ENCODE peak calls at places on chromosomes 11 and 22, in four cellular contexts. One of them, this sample, is unnamed.

GRCh38 chr11:125370561-125371389 is 125.3 kb downstream of the FEZ1 start:
- DNase-seq in K562: no peak
- DNase-seq in H1: peak; percentile 59
- DNase-seq in WTC11: no peak
- DNase-seq in this sample: peak; percentile 89

GRCh38 chr22:36644333-36644757 is 59.2 kb downstream of the CACNG2 start:
- DNase-seq in K562: peak; percentile 38
- DNase-seq in H1: peak; percentile 65
- DNase-seq in WTC11: peak; percentile 59
- DNase-seq in this sample: no peak

GRCh38 chr11:70699294-70700221 is 301.2 kb downstream of the CTTN start:
- DNase-seq in WTC11: peak; percentile 59
- DNase-seq in H1: no peak
- DNase-seq in K562: peak; percentile 30
- DNase-seq in this sample: peak; percentile 72

GRCh38 chr11:35165416-35166368 is 26.7 kb downstream of the CD44 start:
- DNase-seq in WTC11: no peak
- DNase-seq in H1: no peak
- DNase-seq in K562: no peak
- DNase-seq in this sample: no peak

GRCh38 chr22:50703726-50704509 is 31.3 kb downstream of the SHANK3 start:
- DNase-seq in H1: no peak
- DNase-seq in K562: no peak
- DNase-seq in WTC11: no peak
- DNase-seq in this sample: no peak

GRCh38 chr11:81634483-81634882 is 1099.2 kb downstream of the FAM181B start:
- DNase-seq in H1: no peak
- DNase-seq in K562: no peak
- DNase-seq in WTC11: no peak
- DNase-seq in this sample: no peak

GRCh38 chr11:19651654-19652053 is 61.0 kb upstream of the NAV2 start:
- DNase-seq in WTC11: no peak
- DNase-seq in H1: no peak
- DNase-seq in K562: no peak
- DNase-seq in this sample: no peak

GRCh38 chr11:114367244-114367957 is 32.9 kb downstream of the C11orf71 start:
- DNase-seq in WTC11: no peak
- DNase-seq in K562: no peak
- DNase-seq in H1: no peak
- DNase-seq in this sample: peak; percentile 25

GRCh38 chr11:88414981-88415391 is 77.5 kb upstream of the CTSC start:
- DNase-seq in H1: no peak
- DNase-seq in K562: no peak
- DNase-seq in WTC11: no peak
- DNase-seq in this sample: no peak

GRCh38 chr22:40156001-40156516 is 21.7 kb upstream of the TNRC6B start:
- DNase-seq in K562: peak; percentile 68
- DNase-seq in WTC11: peak; percentile 31
- DNase-seq in H1: peak; percentile 51
- DNase-seq in this sample: no peak

GRCh38 chr22:30004101-30004500 is 76.2 kb upstream of the HORMAD2 start:
- DNase-seq in H1: no peak
- DNase-seq in K562: no peak
- DNase-seq in WTC11: no peak
- DNase-seq in this sample: no peak

GRCh38 chr11:63858628-63859550 is 20.0 kb downstream of the MARK2 start:
- DNase-seq in K562: no peak
- DNase-seq in H1: no peak
- DNase-seq in WTC11: no peak
- DNase-seq in this sample: no peak

GRCh38 chr22:33865996-33866395 is 54.3 kb downstream of the LARGE1 start:
- DNase-seq in K562: no peak
- DNase-seq in H1: no peak
- DNase-seq in WTC11: no peak
- DNase-seq in this sample: no peak

GRCh38 chr22:42648368-42649260 is 578 bp downstream of the CYB5R3 start:
- DNase-seq in WTC11: no peak
- DNase-seq in H1: no peak
- DNase-seq in K562: no peak
- DNase-seq in this sample: no peak

GRCh38 chr11:79940165-79940564 is 499.3 kb upstream of the TENM4 start:
- DNase-seq in K562: no peak
- DNase-seq in H1: no peak
- DNase-seq in WTC11: peak; percentile 16
- DNase-seq in this sample: no peak

GRCh38 chr11:124950606-124951330 is 3.2 kb upstream of the CCDC15 start:
- DNase-seq in WTC11: no peak
- DNase-seq in H1: no peak
- DNase-seq in K562: no peak
- DNase-seq in this sample: no peak

GRCh38 chr11:36594316-36594989 is at the start of gene IFTAP:
- DNase-seq in WTC11: peak; percentile 12
- DNase-seq in H1: peak; percentile 82
- DNase-seq in K562: peak; percentile 78
- DNase-seq in this sample: peak; percentile 75

GRCh38 chr22:17807571-17808410 is 33.5 kb upstream of the BID start:
- DNase-seq in WTC11: no peak
- DNase-seq in H1: no peak
- DNase-seq in K562: no peak
- DNase-seq in this sample: no peak

GRCh38 chr11:15192007-15192556 is 77.4 kb downstream of the INSC start:
- DNase-seq in WTC11: no peak
- DNase-seq in H1: no peak
- DNase-seq in K562: no peak
- DNase-seq in this sample: no peak

GRCh38 chr11:123061403-123062157 is at the start of gene HSPA8:
- DNase-seq in H1: no peak
- DNase-seq in K562: peak; percentile 32
- DNase-seq in WTC11: no peak
- DNase-seq in this sample: peak; percentile 36

GRCh38 chr11:125494601-125494986 is 1.5 kb downstream of the FEZ1 start:
- DNase-seq in K562: no peak
- DNase-seq in H1: no peak
- DNase-seq in WTC11: no peak
- DNase-seq in this sample: no peak

GRCh38 chr11:67372232-67372992 is 986 bp downstream of the CLCF1 start:
- DNase-seq in WTC11: peak; percentile 51
- DNase-seq in H1: peak; percentile 70
- DNase-seq in K562: peak; percentile 78
- DNase-seq in this sample: peak; percentile 81

GRCh38 chr11:206516-207212 is 535 bp downstream of the BET1L start:
- DNase-seq in K562: peak; percentile 50
- DNase-seq in WTC11: no peak
- DNase-seq in H1: peak; percentile 50
- DNase-seq in this sample: peak; percentile 56

GRCh38 chr11:117384045-117384444 is 56.4 kb downstream of the CEP164 start:
- DNase-seq in K562: no peak
- DNase-seq in H1: no peak
- DNase-seq in WTC11: no peak
- DNase-seq in this sample: no peak

GRCh38 chr11:5596611-5597201 is at the start of gene TRIM6:
- DNase-seq in WTC11: peak; percentile 66
- DNase-seq in K562: peak; percentile 81
- DNase-seq in H1: peak; percentile 65
- DNase-seq in this sample: no peak

GRCh38 chr11:48001438-48002021 is 21.2 kb downstream of the PTPRJ start:
- DNase-seq in WTC11: no peak
- DNase-seq in K562: no peak
- DNase-seq in H1: no peak
- DNase-seq in this sample: no peak

DNA sequence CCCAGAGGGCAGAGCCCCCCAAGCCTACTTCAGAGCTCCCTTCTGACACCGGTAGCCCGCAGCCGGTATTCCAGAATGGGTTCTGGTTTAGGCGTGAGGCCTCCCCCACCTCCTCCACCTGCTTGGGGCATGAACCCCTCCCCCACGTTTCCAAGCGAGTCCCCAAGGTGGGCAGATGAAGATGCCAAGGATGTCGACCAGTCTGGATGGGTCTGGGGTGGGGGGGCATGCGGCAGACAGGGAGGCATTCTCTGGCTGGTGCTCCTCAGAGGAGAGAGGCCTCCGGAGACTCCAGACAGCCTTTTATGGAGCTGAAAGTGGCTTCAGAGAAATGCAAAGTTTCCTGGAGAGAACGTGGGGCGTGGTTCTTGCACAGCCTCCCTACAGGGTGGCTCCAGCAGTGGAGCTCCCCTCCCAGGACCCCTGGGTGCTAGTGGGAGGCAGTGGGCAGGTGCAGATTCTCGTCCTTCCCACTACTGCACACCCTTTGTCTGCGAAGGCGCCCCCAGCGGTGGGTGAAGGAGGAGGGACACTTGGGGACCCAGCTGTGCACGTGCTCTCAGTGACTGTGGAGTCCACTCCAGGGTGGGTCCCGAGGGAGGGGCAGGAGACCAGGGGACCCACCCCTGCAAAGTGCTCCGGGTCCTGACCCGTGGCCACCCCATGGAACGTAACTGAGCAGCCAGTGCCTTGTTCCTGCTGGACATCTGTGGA is 4.2 kb downstream of the CCND1 start:
- DNase-seq in H1: no peak
- DNase-seq in WTC11: no peak
- DNase-seq in K562: no peak
- DNase-seq in this sample: peak; percentile 66
- TF ChIP-seq TEAD4 in H1: no peak
- TF ChIP-seq TEAD4 in WTC11: no peak
- TF ChIP-seq TEAD4 in K562: no peak
- TF ChIP-seq TEAD4 in this sample: no peak

GRCh38 chr22:49140921-49141680 is 686.6 kb downstream of the BRD1 start:
- DNase-seq in K562: no peak
- DNase-seq in WTC11: no peak
- DNase-seq in H1: no peak
- DNase-seq in this sample: no peak
- TF ChIP-seq TEAD4 in K562: no peak
- TF ChIP-seq TEAD4 in WTC11: no peak
- TF ChIP-seq TEAD4 in H1: no peak
- TF ChIP-seq TEAD4 in this sample: no peak

GRCh38 chr11:17979770-17980371 is 33.0 kb downstream of the SERGEF start:
- DNase-seq in H1: peak; percentile 63
- DNase-seq in K562: peak; percentile 64
- DNase-seq in WTC11: peak; percentile 41
- DNase-seq in this sample: peak; percentile 59
- TF ChIP-seq TEAD4 in H1: no peak
- TF ChIP-seq TEAD4 in K562: no peak
- TF ChIP-seq TEAD4 in WTC11: no peak
- TF ChIP-seq TEAD4 in this sample: no peak

GRCh38 chr11:92415246-92415645 is 190.6 kb downstream of the FAT3 start:
- DNase-seq in H1: no peak
- DNase-seq in K562: no peak
- DNase-seq in WTC11: no peak
- DNase-seq in this sample: no peak
- TF ChIP-seq TEAD4 in H1: no peak
- TF ChIP-seq TEAD4 in K562: no peak
- TF ChIP-seq TEAD4 in WTC11: no peak
- TF ChIP-seq TEAD4 in this sample: no peak

DNA sequence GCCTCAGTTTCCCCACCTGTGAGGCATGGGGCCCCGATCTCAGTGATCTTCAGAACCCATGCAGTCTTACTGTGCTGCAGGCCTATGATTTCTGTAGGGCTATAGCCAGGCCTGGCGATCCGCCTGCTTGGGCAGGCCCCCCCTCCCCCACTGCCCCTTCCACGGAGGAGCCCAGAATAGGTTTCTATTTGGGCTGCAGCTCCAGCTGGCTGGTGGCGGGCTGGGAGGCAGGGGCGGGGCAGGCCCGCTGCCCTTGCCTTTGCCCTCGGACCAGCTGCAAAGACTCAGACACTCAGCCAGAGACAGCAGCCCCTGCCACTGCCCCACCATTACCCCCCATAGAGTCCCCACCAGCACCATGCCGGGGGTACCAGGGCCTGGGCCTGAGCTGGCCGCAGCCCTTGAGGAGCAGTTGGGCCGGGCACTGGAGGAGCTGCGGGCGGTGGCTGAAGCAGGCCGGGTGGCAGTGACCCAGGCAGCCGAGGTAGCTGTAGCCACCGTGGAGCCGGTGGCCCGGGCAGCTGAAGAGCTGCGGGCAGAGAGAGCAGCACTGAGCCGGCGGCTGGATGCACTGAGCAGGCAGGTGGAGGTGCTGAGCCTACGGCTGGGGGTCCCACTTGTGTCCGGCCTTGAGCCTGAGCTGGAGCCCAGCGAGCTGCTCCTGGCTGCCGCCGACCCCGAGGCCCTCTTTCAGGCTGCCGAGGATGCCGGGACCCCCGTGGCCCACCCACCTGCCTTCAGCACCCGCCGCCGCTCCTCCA is 12.2 kb downstream of the SMTN start:
- DNase-seq in H1: peak; percentile 48
- DNase-seq in WTC11: no peak
- DNase-seq in K562: no peak
- DNase-seq in this sample: peak; percentile 31
- TF ChIP-seq TEAD4 in H1: no peak
- TF ChIP-seq TEAD4 in WTC11: no peak
- TF ChIP-seq TEAD4 in K562: no peak
- TF ChIP-seq TEAD4 in this sample: no peak

GRCh38 chr22:47618611-47619010 is 856.2 kb downstream of the TBC1D22A start:
- DNase-seq in WTC11: no peak
- DNase-seq in H1: no peak
- DNase-seq in K562: no peak
- DNase-seq in this sample: no peak
- TF ChIP-seq TEAD4 in WTC11: no peak
- TF ChIP-seq TEAD4 in H1: no peak
- TF ChIP-seq TEAD4 in K562: no peak
- TF ChIP-seq TEAD4 in this sample: no peak

GRCh38 chr11:76291576-76292526 is 85.5 kb upstream of the WNT11 start:
- DNase-seq in H1: no peak
- DNase-seq in K562: no peak
- DNase-seq in WTC11: no peak
- DNase-seq in this sample: no peak
- TF ChIP-seq TEAD4 in H1: no peak
- TF ChIP-seq TEAD4 in K562: no peak
- TF ChIP-seq TEAD4 in WTC11: no peak
- TF ChIP-seq TEAD4 in this sample: no peak

GRCh38 chr11:3192511-3193372 is 25.9 kb downstream of the MRGPRG start:
- DNase-seq in K562: no peak
- DNase-seq in H1: peak; percentile 46
- DNase-seq in WTC11: no peak
- DNase-seq in this sample: no peak
- TF ChIP-seq TEAD4 in K562: no peak
- TF ChIP-seq TEAD4 in H1: no peak
- TF ChIP-seq TEAD4 in WTC11: no peak
- TF ChIP-seq TEAD4 in this sample: no peak

GRCh38 chr22:45262931-45263789 is 21.6 kb upstream of the UPK3A start:
- DNase-seq in K562: no peak
- DNase-seq in WTC11: no peak
- DNase-seq in H1: no peak
- DNase-seq in this sample: no peak
- TF ChIP-seq TEAD4 in K562: no peak
- TF ChIP-seq TEAD4 in WTC11: no peak
- TF ChIP-seq TEAD4 in H1: no peak
- TF ChIP-seq TEAD4 in this sample: no peak

This sample was measured in SK-N-SH.